ENCODE peak calls at places on chromosomes 5 and 9, in six cellular contexts. One of them, this sample, is unnamed.

GRCh38 chr5:74801941-74802340 is 34.9 kb downstream of the NSA2 start:
- DNase-seq in T-helper 1 cell: no peak
- DNase-seq in RPMI8226: no peak
- DNase-seq in kidney tubule cell: peak
- DNase-seq in Peyer's patch: no peak
- DNase-seq in activated CD8-positive, alpha-beta memory T cell treated with anti-CD3 and anti-CD28 coated beads, Interleukin-2, amount 10 ng/mL, durations not matched to agents 7 days and 5 days: no peak
- DNase-seq in this sample: no peak

GRCh38 chr5:170154744-170155143 is 49.0 kb downstream of the FOXI1 start:
- DNase-seq in Peyer's patch: no peak
- DNase-seq in RPMI8226: no peak
- DNase-seq in kidney tubule cell: no peak
- DNase-seq in T-helper 1 cell: no peak
- DNase-seq in activated CD8-positive, alpha-beta memory T cell treated with anti-CD3 and anti-CD28 coated beads, Interleukin-2, amount 10 ng/mL, durations not matched to agents 7 days and 5 days: no peak
- DNase-seq in this sample: no peak

GRCh38 chr5:120464627-120465280 is 654 bp downstream of the PRR16 start:
- DNase-seq in Peyer's patch: peak
- DNase-seq in T-helper 1 cell: no peak
- DNase-seq in activated CD8-positive, alpha-beta memory T cell treated with anti-CD3 and anti-CD28 coated beads, Interleukin-2, amount 10 ng/mL, durations not matched to agents 7 days and 5 days: no peak
- DNase-seq in kidney tubule cell: no peak
- DNase-seq in RPMI8226: peak
- DNase-seq in this sample: no peak

GRCh38 chr9:72140582-72140981 is 8.7 kb upstream of the GDA start:
- DNase-seq in activated CD8-positive, alpha-beta memory T cell treated with anti-CD3 and anti-CD28 coated beads, Interleukin-2, amount 10 ng/mL, durations not matched to agents 7 days and 5 days: no peak
- DNase-seq in RPMI8226: no peak
- DNase-seq in kidney tubule cell: peak
- DNase-seq in Peyer's patch: no peak
- DNase-seq in T-helper 1 cell: no peak
- DNase-seq in this sample: no peak

GRCh38 chr5:180343846-180344327 is 9.2 kb downstream of the GFPT2 start:
- DNase-seq in kidney tubule cell: no peak
- DNase-seq in RPMI8226: peak
- DNase-seq in Peyer's patch: no peak
- DNase-seq in T-helper 1 cell: no peak
- DNase-seq in activated CD8-positive, alpha-beta memory T cell treated with anti-CD3 and anti-CD28 coated beads, Interleukin-2, amount 10 ng/mL, durations not matched to agents 7 days and 5 days: peak
- DNase-seq in this sample: no peak

GRCh38 chr5:178293400-178293799 is 60.8 kb upstream of the PHYKPL start:
- DNase-seq in kidney tubule cell: no peak
- DNase-seq in activated CD8-positive, alpha-beta memory T cell treated with anti-CD3 and anti-CD28 coated beads, Interleukin-2, amount 10 ng/mL, durations not matched to agents 7 days and 5 days: no peak
- DNase-seq in T-helper 1 cell: no peak
- DNase-seq in Peyer's patch: peak
- DNase-seq in RPMI8226: no peak
- DNase-seq in this sample: no peak

GRCh38 chr5:172901788-172902496 is 57.3 kb upstream of the RPL26L1 start:
- DNase-seq in RPMI8226: no peak
- DNase-seq in T-helper 1 cell: no peak
- DNase-seq in Peyer's patch: no peak
- DNase-seq in activated CD8-positive, alpha-beta memory T cell treated with anti-CD3 and anti-CD28 coated beads, Interleukin-2, amount 10 ng/mL, durations not matched to agents 7 days and 5 days: no peak
- DNase-seq in kidney tubule cell: peak
- DNase-seq in this sample: no peak

GRCh38 chr5:107661038-107661649 is 9.6 kb downstream of the EFNA5 start:
- DNase-seq in T-helper 1 cell: no peak
- DNase-seq in Peyer's patch: no peak
- DNase-seq in activated CD8-positive, alpha-beta memory T cell treated with anti-CD3 and anti-CD28 coated beads, Interleukin-2, amount 10 ng/mL, durations not matched to agents 7 days and 5 days: no peak
- DNase-seq in kidney tubule cell: no peak
- DNase-seq in RPMI8226: no peak
- DNase-seq in this sample: no peak

GRCh38 chr9:76897804-76898525 is 7.9 kb downstream of the PRUNE2 start:
- DNase-seq in RPMI8226: no peak
- DNase-seq in activated CD8-positive, alpha-beta memory T cell treated with anti-CD3 and anti-CD28 coated beads, Interleukin-2, amount 10 ng/mL, durations not matched to agents 7 days and 5 days: no peak
- DNase-seq in Peyer's patch: no peak
- DNase-seq in kidney tubule cell: no peak
- DNase-seq in T-helper 1 cell: no peak
- DNase-seq in this sample: no peak

GRCh38 chr5:178361657-178362445 is 129.2 kb upstream of the PHYKPL start:
- DNase-seq in RPMI8226: no peak
- DNase-seq in T-helper 1 cell: no peak
- DNase-seq in Peyer's patch: no peak
- DNase-seq in kidney tubule cell: peak
- DNase-seq in activated CD8-positive, alpha-beta memory T cell treated with anti-CD3 and anti-CD28 coated beads, Interleukin-2, amount 10 ng/mL, durations not matched to agents 7 days and 5 days: no peak
- DNase-seq in this sample: no peak

GRCh38 chr9:74555015-74555414 is 57.9 kb downstream of the RORB start:
- DNase-seq in RPMI8226: no peak
- DNase-seq in T-helper 1 cell: no peak
- DNase-seq in Peyer's patch: no peak
- DNase-seq in kidney tubule cell: no peak
- DNase-seq in activated CD8-positive, alpha-beta memory T cell treated with anti-CD3 and anti-CD28 coated beads, Interleukin-2, amount 10 ng/mL, durations not matched to agents 7 days and 5 days: no peak
- DNase-seq in this sample: no peak

This sample was measured in CD8-positive, alpha-beta T cell.